ENCODE peak calls at places on chromosomes 16 and 17, in seven cellular contexts. V is psoas muscle; Y is activated T-cell treated with anti-CD3 and anti-CD28 coated beads, Interleukin-2, amount 50 U/mL, for 24 hours; T is NCI-H1105; L is endothelial cell; G is stimulated activated CD4-positive, alpha-beta T cell treated with anti-CD3 and anti-CD28 coated beads, Interleukin-4, amount 100 ng/mL, for 4 hours; O is globus pallidus. B is an unnamed sample.

GRCh38 chr17:48492401-48493298 is 38.2 kb downstream of the HOXB1 start:
- DNase-seq in V (peak; percentile 76), Y (peak; percentile 80), T (peak; percentile 62), L (peak; percentile 63), G (peak; percentile 59), O (peak; percentile 4), B (peak; percentile 90)

GRCh38 chr17:50564916-50565315 is 4.4 kb downstream of the CACNA1G start:
- DNase-seq in V (peak; percentile 84), Y (no peak), T (no peak), L (no peak), G (no peak), O (no peak), B (peak; percentile 95)

GRCh38 chr16:57559075-57559790 is 16.8 kb downstream of the ADGRG5 start:
- DNase-seq in V (no peak), Y (no peak), T (no peak), L (no peak), G (no peak), O (no peak), B (no peak)

GRCh38 chr16:70161350-70161749 is 12.2 kb upstream of the CLEC18C start:
- DNase-seq in V (no peak), Y (no peak), T (no peak), L (no peak), G (no peak), O (no peak), B (no peak)

GRCh38 chr17:42201155-42201772 is 7.0 kb upstream of the GHDC start:
- DNase-seq in V (no peak), Y (no peak), T (no peak), L (no peak), G (no peak), O (no peak), B (no peak)

GRCh38 chr16:84735846-84736586 is 36.2 kb downstream of the USP10 start:
- DNase-seq in V (no peak), Y (no peak), T (peak; percentile 46), L (no peak), G (peak; percentile 55), O (no peak), B (no peak)

GRCh38 chr16:72927199-72928088 is 120.5 kb downstream of the ZFHX3 start:
- DNase-seq in V (no peak), Y (no peak), T (no peak), L (no peak), G (no peak), O (no peak), B (no peak)

GRCh38 chr16:53489754-53490153 is 13.3 kb downstream of the AKTIP start:
- DNase-seq in V (no peak), Y (no peak), T (no peak), L (no peak), G (no peak), O (no peak), B (no peak)

GRCh38 chr16:73214825-73215481 is 167.0 kb upstream of the ZFHX3 start:
- DNase-seq in V (no peak), Y (no peak), T (no peak), L (no peak), G (no peak), O (no peak), B (no peak)

GRCh38 chr16:79509221-79509631 is 91.3 kb downstream of the MAF start:
- DNase-seq in V (peak; percentile 22), Y (no peak), T (peak; percentile 24), L (peak; percentile 59), G (no peak), O (peak; percentile 75), B (peak; percentile 80)

GRCh38 chr16:5383737-5384136 is 286.1 kb upstream of the EEF2KMT start:
- DNase-seq in V (no peak), Y (no peak), T (no peak), L (no peak), G (no peak), O (no peak), B (no peak)

GRCh38 chr16:18979936-18980335 is 3.8 kb upstream of the TMC7 start:
- DNase-seq in V (no peak), Y (no peak), T (no peak), L (no peak), G (no peak), O (no peak), B (no peak)

GRCh38 chr17:55756689-55757088 is 5.8 kb downstream of the PCTP start:
- DNase-seq in V (no peak), Y (no peak), T (no peak), L (no peak), G (no peak), O (no peak), B (no peak)

GRCh38 chr17:75753514-75754377 is 11.2 kb downstream of the GALK1 start:
- DNase-seq in V (peak; percentile 78), Y (peak; percentile 87), T (peak; percentile 54), L (peak; percentile 73), G (peak; percentile 65), O (peak; percentile 75), B (peak; percentile 92)

GRCh38 chr16:27476240-27476639 is 73.5 kb downstream of the GTF3C1 start:
- DNase-seq in V (no peak), Y (no peak), T (no peak), L (no peak), G (no peak), O (no peak), B (peak; percentile 48)

GRCh38 chr17:59062509-59062908 is 44.2 kb downstream of the TRIM37 start:
- DNase-seq in V (no peak), Y (no peak), T (no peak), L (no peak), G (no peak), O (no peak), B (no peak)

GRCh38 chr17:61833536-61834203 is 29.7 kb downstream of the BRIP1 start:
- DNase-seq in V (no peak), Y (no peak), T (no peak), L (no peak), G (no peak), O (no peak), B (no peak)

GRCh38 chr16:50600582-50601283 is 52.5 kb downstream of the NKD1 start:
- DNase-seq in V (no peak), Y (no peak), T (no peak), L (no peak), G (no peak), O (no peak), B (no peak)

GRCh38 chr17:850828-851759 is 68.9 kb downstream of the MRM3 start:
- DNase-seq in V (peak; percentile 44), Y (no peak), T (no peak), L (no peak), G (no peak), O (no peak), B (no peak)

GRCh38 chr16:65547799-65548446 is 426.1 kb upstream of the CDH11 start:
- DNase-seq in V (no peak), Y (no peak), T (no peak), L (no peak), G (no peak), O (no peak), B (no peak)

GRCh38 chr17:80986816-80987480 is 4.7 kb upstream of the CHMP6 start:
- DNase-seq in V (no peak), Y (no peak), T (no peak), L (no peak), G (no peak), O (peak; percentile 47), B (peak; percentile 88)

GRCh38 chr16:57941016-57941656 is 29.8 kb downstream of the CNGB1 start:
- DNase-seq in V (peak; percentile 62), Y (no peak), T (peak; percentile 60), L (no peak), G (no peak), O (no peak), B (no peak)

B was measured in posterior vena cava.